ENCODE peak calls at places on chromosome 19, in nine cellular contexts. L is HCT116; Z is pancreas; W is effector memory CD4-positive, alpha-beta T cell; K is left ventricle myocardium inferior; F is A673; C is sigmoid colon; T is small intestine; D is CD4-positive, alpha-beta memory T cell. U is an unnamed sample.

GRCh38 chr19:29596885-29597525 is 9.1 kb upstream of the POP4 start:
- DNase-seq in K (no peak), T (no peak), L (no peak), F (peak; percentile 10), W (no peak), D (no peak), Z (no peak), C (no peak), U (no peak)

GRCh38 chr19:49997709-49998108 is 27.5 kb downstream of the VRK3 start:
- DNase-seq in Z (no peak), C (no peak), D (no peak), T (peak; percentile 37), W (no peak), L (peak; percentile 49), F (peak; percentile 41), K (no peak), U (no peak)

GRCh38 chr19:51462276-51462675 is 4.0 kb upstream of the SIGLEC8 start:
- DNase-seq in T (no peak), F (no peak), W (no peak), K (no peak), C (peak; percentile 57), L (no peak), D (peak; percentile 17), Z (no peak), U (no peak)

GRCh38 chr19:4376245-4376990 is 23.9 kb downstream of the SH3GL1 start:
- DNase-seq in C (no peak), L (no peak), W (no peak), Z (no peak), K (no peak), T (no peak), F (no peak), D (no peak), U (no peak)

GRCh38 chr19:14502334-14503092 is 6.6 kb upstream of the GIPC1 start:
- DNase-seq in L (no peak), D (no peak), K (no peak), W (no peak), Z (no peak), F (no peak), T (no peak), C (no peak), U (no peak)

GRCh38 chr19:44685877-44686276 is 13.1 kb upstream of the CEACAM16 start:
- DNase-seq in F (no peak), D (no peak), C (no peak), W (no peak), L (no peak), T (no peak), Z (no peak), K (no peak), U (no peak)

GRCh38 chr19:42132030-42132628 is at the start of gene POU2F2:
- DNase-seq in D (peak; percentile 96), Z (peak; percentile 58), F (no peak), W (peak; percentile 85), T (peak; percentile 44), L (no peak), K (peak; percentile 39), C (no peak), U (peak; percentile 71)

GRCh38 chr19:49741210-49741844 is 21.8 kb downstream of the TSKS start:
- DNase-seq in C (no peak), D (no peak), F (no peak), Z (no peak), L (no peak), K (no peak), T (no peak), W (no peak), U (no peak)

GRCh38 chr19:5470264-5470671 is 15.1 kb downstream of the ZNRF4 start:
- DNase-seq in L (no peak), T (peak; percentile 9), F (no peak), W (no peak), C (no peak), D (no peak), K (no peak), Z (no peak), U (no peak)

DNA sequence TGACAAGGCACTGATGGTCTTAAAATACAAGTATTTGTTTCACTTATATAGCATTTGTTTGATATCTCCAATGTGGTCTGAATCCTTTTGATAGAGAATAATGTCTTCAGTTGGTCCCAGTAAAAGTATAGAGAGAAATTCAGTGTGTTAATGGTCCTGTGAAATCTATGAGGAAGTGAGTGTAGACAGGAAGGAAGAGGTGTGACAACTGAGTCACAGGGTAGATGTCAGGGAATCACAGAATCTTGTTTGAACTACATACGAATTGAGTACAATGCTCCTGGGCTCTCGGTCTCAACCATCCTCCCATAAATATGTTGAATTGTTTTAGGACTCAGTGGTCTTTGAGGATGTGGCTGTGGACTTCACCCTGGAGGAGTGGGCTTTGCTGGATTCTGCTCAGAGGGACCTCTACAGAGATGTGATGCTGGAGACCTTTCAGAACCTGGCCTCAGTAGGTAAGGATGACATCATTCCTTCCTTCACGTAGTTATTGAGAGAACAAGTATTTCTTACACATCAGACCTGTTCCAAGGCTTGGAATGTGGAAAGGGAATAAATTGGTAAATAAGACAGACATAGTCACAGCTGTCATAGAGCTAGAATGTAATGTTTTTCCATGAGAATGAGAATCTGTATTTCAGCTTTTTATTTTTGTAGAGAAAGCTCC is 9.1 kb downstream of the ZNF555 start:
- DNase-seq in F (no peak), C (no peak), T (no peak), Z (no peak), D (no peak), L (no peak), W (no peak), K (no peak), U (no peak)
- H3K9me3 ChIP-seq in F (peaks cover 49% of the 10 kb centered on the region), C (peaks cover 32% of the 10 kb centered on the region), T (peaks cover 8% of the 10 kb centered on the region), Z (no peaks in the 10 kb centered on the region), D (peaks cover 28% of the 10 kb centered on the region), L (peaks cover 35% of the 10 kb centered on the region), W (peaks cover 10% of the 10 kb centered on the region), K (peaks cover 99% of the 10 kb centered on the region), U (peaks cover 32% of the 10 kb centered on the region)

GRCh38 chr19:34356875-34357274 is 8.1 kb upstream of the GPI start:
- DNase-seq in D (no peak), C (no peak), K (no peak), W (no peak), F (no peak), Z (no peak), T (no peak), L (no peak), U (no peak)

GRCh38 chr19:34359140-34359953 is 5.6 kb upstream of the GPI start:
- DNase-seq in W (peak; percentile 90), K (peak; percentile 97), F (peak; percentile 98), L (peak; percentile 98), C (peak; percentile 98), D (peak; percentile 90), Z (peak; percentile 99), T (peak; percentile 98), U (peak; percentile 99)

GRCh38 chr19:34355201-34355600 is 9.8 kb upstream of the GPI start:
- DNase-seq in T (no peak), W (no peak), K (no peak), D (no peak), Z (no peak), F (no peak), L (no peak), C (no peak), U (no peak)

GRCh38 chr19:34359954-34360315 is 5.1 kb upstream of the GPI start:
- DNase-seq in C (no peak), K (no peak), W (no peak), D (no peak), L (no peak), T (no peak), Z (no peak), F (no peak), U (no peak)

GRCh38 chr19:34357431-34357830 is 7.6 kb upstream of the GPI start:
- DNase-seq in Z (no peak), W (no peak), D (no peak), T (no peak), L (no peak), C (no peak), K (no peak), F (no peak), U (no peak)
- H3K4me1 ChIP-seq in Z (peaks cover 11% of the 10 kb centered on the region), W (peaks cover 11% of the 10 kb centered on the region), D (peaks cover 19% of the 10 kb centered on the region), T (peaks cover 3% of the 10 kb centered on the region), L (peaks cover 23% of the 10 kb centered on the region), C (peaks cover 16% of the 10 kb centered on the region), K (peaks cover 13% of the 10 kb centered on the region), F (peaks cover 17% of the 10 kb centered on the region), U (peaks cover 7% of the 10 kb centered on the region)

GRCh38 chr19:56919308-56919995 is 78.9 kb upstream of the PEG3 start:
- DNase-seq in Z (no peak), F (no peak), L (no peak), C (no peak), D (no peak), W (no peak), T (no peak), K (no peak), U (no peak)

GRCh38 chr19:56918682-56919307 is 78.3 kb upstream of the PEG3 start:
- DNase-seq in L (no peak), W (no peak), F (no peak), C (no peak), Z (no peak), D (no peak), T (no peak), K (no peak), U (no peak)

GRCh38 chr19:56917998-56918397 is 77.5 kb upstream of the PEG3 start:
- DNase-seq in F (peak; percentile 46), C (no peak), W (no peak), D (no peak), Z (no peak), K (no peak), L (no peak), T (no peak), U (no peak)

GRCh38 chr19:56912406-56912805 is 71.9 kb upstream of the PEG3 start:
- DNase-seq in K (no peak), L (no peak), C (no peak), Z (no peak), D (no peak), T (no peak), F (no peak), W (no peak), U (no peak)

DNA sequence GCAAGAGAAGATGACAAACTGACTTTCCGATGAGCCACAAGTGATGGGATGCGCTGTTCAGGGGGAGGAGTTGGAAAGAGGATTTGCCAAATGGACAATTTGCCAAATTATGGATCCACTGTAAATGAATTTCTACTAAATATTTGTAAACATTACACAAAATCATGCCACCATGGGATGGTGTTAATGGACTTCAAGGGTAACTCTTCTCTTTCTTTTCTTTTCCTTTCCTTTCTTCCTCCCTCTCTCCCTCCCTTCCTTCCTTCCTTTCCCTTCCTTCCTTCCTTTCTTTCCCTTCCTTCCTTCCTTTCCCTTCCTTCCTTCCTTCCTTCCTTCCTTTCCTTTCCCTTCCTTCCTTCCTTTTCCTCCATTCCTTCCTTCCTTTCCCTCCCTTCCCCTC is 76.0 kb upstream of the PEG3 start:
- DNase-seq in L (no peak), Z (no peak), W (no peak), T (no peak), K (no peak), D (no peak), C (no peak), F (no peak), U (no peak)
- H3K9me3 ChIP-seq in L (peaks cover 4% of the 10 kb centered on the region), Z (no peaks in the 10 kb centered on the region), W (no peaks in the 10 kb centered on the region), T (peaks cover 4% of the 10 kb centered on the region), K (peaks cover 4% of the 10 kb centered on the region), D (peaks cover 4% of the 10 kb centered on the region), C (peaks cover 13% of the 10 kb centered on the region), F (no peaks in the 10 kb centered on the region), U (no peaks in the 10 kb centered on the region)

DNA sequence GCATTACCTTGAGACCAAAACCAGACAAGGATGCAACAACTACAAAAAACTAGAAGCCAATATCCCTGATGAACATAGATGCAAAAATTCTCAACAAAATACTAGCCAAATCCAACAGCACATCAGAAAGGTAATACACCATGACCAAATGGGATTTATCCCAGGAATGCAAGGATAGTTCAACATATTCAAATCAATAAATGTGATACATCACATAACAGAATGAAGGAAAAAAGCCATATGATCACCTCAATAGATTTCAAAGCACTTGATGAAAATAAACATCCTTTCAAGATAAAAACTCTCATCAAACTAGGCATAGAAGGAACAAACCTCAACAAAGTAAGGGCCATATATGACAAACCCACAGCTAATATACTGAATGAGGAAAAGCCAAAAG is 10.2 kb upstream of the ZNF546 start:
- DNase-seq in Z (no peak), D (no peak), K (no peak), W (no peak), C (no peak), L (no peak), F (no peak), T (no peak), U (no peak)
- H3K4me1 ChIP-seq in Z (no peaks in the 10 kb centered on the region), D (no peaks in the 10 kb centered on the region), K (peaks cover 12% of the 10 kb centered on the region), W (no peaks in the 10 kb centered on the region), C (no peaks in the 10 kb centered on the region), L (no peaks in the 10 kb centered on the region), F (no peaks in the 10 kb centered on the region), T (no peaks in the 10 kb centered on the region), U (no peaks in the 10 kb centered on the region)